ENCODE peak calls at places on chromosomes 13 and 19, in six cellular contexts. K is GM13977, G is fibroblast of lung, M is AG09309, X is A549, Y is retinal pigment epithelial cell. B is an unnamed sample.

GRCh38 chr19:55546822-55547614 is 1.7 kb upstream of the SBK3 start:
- DNase-seq in K (no peak), X (peak; percentile 76), Y (no peak), G (peak; percentile 89), M (peak; percentile 49), B (no peak)

GRCh38 chr19:4077800-4078683 is 11.3 kb upstream of the ZBTB7A start:
- DNase-seq in X (no peak), G (no peak), K (peak; percentile 78), Y (no peak), M (no peak), B (peak; percentile 66)

GRCh38 chr19:7685546-7686445 is 5.2 kb downstream of the TRAPPC5 start:
- DNase-seq in G (no peak), K (no peak), Y (no peak), M (no peak), X (no peak), B (no peak)

GRCh38 chr19:48873476-48874308 is 1.5 kb downstream of the PPP1R15A start:
- DNase-seq in M (no peak), K (no peak), X (peak; percentile 51), G (no peak), Y (no peak), B (no peak)

GRCh38 chr13:28471408-28471807 is 23.5 kb downstream of the FLT1 start:
- DNase-seq in Y (no peak), M (no peak), K (no peak), X (no peak), G (no peak), B (no peak)

GRCh38 chr13:42602910-42603309 is 29.0 kb downstream of the TNFSF11 start:
- DNase-seq in K (peak; percentile 26), Y (no peak), M (no peak), G (peak; percentile 3), X (no peak), B (peak; percentile 22)

GRCh38 chr13:68168448-68168847 is 938.3 kb upstream of the PCDH9 start:
- DNase-seq in K (no peak), X (no peak), Y (peak; percentile 2), G (peak; percentile 39), M (no peak), B (no peak)

GRCh38 chr19:17681505-17682125 is 6.5 kb downstream of the UNC13A start:
- DNase-seq in M (peak; percentile 10), Y (peak; percentile 21), G (peak; percentile 43), X (no peak), K (peak; percentile 70), B (peak; percentile 30)

GRCh38 chr19:16778796-16779411 is 50.3 kb upstream of the SIN3B start:
- DNase-seq in G (peak; percentile 32), K (peak; percentile 69), X (peak; percentile 81), Y (no peak), M (no peak), B (no peak)

GRCh38 chr13:33441015-33441414 is 155.5 kb upstream of the STARD13 start:
- DNase-seq in Y (no peak), G (peak; percentile 43), M (no peak), X (peak; percentile 37), K (no peak), B (no peak)
- TF ChIP-seq CTCF in Y (peak; percentile 41), G (peak; percentile 22), M (peak; percentile 34), X (peak; percentile 18), K (no peak), B (no peak)

GRCh38 chr19:1811472-1811894 is 593 bp downstream of the ATP8B3 start:
- DNase-seq in G (peak; percentile 61), Y (no peak), M (no peak), X (peak; percentile 81), K (no peak), B (no peak)

GRCh38 chr19:1811942-1812425 is at the start of gene ATP8B3:
- DNase-seq in M (no peak), X (no peak), Y (no peak), K (peak; percentile 100), G (no peak), B (no peak)

GRCh38 chr19:1813837-1814217 is 1.8 kb upstream of the ATP8B3 start:
- DNase-seq in M (no peak), G (no peak), X (no peak), Y (no peak), K (no peak), B (no peak)

GRCh38 chr19:1813197-1813836 is 1.2 kb upstream of the ATP8B3 start:
- DNase-seq in K (no peak), G (no peak), M (no peak), Y (no peak), X (no peak), B (no peak)

GRCh38 chr19:1812426-1813196 is 535 bp upstream of the ATP8B3 start:
- DNase-seq in M (peak; percentile 33), X (peak; percentile 97), K (peak; percentile 97), Y (peak; percentile 80), G (peak; percentile 91), B (peak; percentile 91)
- TF ChIP-seq CTCF in M (peak; percentile 60), X (peak; percentile 63), K (peak; percentile 83), Y (peak; percentile 78), G (peak; percentile 60), B (peak; percentile 79)

GRCh38 chr19:32570081-32570785 is 10.8 kb upstream of the PDCD5 start:
- DNase-seq in Y (no peak), X (peak; percentile 85), K (peak; percentile 57), G (peak; percentile 25), M (peak; percentile 13), B (no peak)
- TF ChIP-seq CTCF in Y (peak; percentile 88), X (peak; percentile 99), K (peak; percentile 79), G (peak; percentile 80), M (peak; percentile 83), B (peak; percentile 74)

GRCh38 chr13:24625324-24625723 is 54.9 kb upstream of the ATP12A start:
- DNase-seq in K (peak; percentile 69), X (no peak), Y (no peak), G (no peak), M (no peak), B (peak; percentile 41)

GRCh38 chr13:24626449-24626848 is 53.8 kb upstream of the ATP12A start:
- DNase-seq in Y (no peak), G (no peak), X (no peak), M (no peak), K (peak; percentile 30), B (no peak)

GRCh38 chr13:24625870-24626419 is 54.3 kb upstream of the ATP12A start:
- DNase-seq in G (no peak), M (no peak), K (peak; percentile 63), Y (no peak), X (no peak), B (no peak)

GRCh38 chr13:24627864-24628418 is 52.3 kb upstream of the ATP12A start:
- DNase-seq in Y (no peak), M (no peak), G (no peak), X (no peak), K (no peak), B (no peak)

DNA sequence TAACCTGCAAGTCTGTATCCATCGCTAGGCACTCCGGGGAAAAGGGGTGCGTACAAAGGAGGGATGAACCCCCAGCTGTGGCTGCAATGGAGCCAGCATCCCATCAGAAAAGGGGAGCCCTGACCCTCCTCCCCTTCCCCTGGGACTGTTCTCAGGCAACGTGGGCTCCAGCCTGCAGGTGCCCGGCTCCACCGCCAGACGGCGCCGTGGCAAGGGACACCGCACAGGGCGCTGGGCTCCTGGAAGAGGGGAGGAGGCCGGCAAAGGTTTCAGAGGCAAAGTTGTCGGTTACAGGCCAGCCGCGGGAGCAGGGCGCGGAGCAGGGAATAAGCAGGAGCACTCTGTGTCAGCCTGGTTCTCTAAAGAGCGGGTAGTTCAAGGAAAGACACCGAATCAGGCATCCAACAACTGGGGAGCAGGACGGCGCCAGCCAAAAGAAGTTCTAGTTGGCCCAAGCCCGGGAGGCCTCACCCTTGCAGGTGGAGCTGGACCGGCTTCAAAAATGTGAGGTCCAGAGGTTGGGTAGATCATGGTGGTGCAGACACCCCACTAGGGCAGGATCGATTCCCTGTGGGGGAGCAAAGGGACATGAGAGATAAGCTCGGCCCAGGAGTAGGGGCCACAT is 53.0 kb upstream of the ATP12A start:
- DNase-seq in Y (no peak), X (peak; percentile 10), K (no peak), G (no peak), M (no peak), B (no peak)
- TF ChIP-seq CTCF in Y (peak; percentile 99), X (peak; percentile 32), K (peak; percentile 38), G (peak; percentile 55), M (peak; percentile 91), B (no peak)

GRCh38 chr13:81379183-81379582 is 1038.3 kb upstream of the SPRY2 start:
- DNase-seq in G (no peak), K (no peak), M (no peak), Y (no peak), X (no peak), B (no peak)
- TF ChIP-seq CTCF in G (no peak), K (no peak), M (no peak), Y (peak; percentile 8), X (no peak), B (no peak)

GRCh38 chr13:48158915-48159314 is 64.0 kb upstream of the MED4 start:
- DNase-seq in M (no peak), K (no peak), X (no peak), Y (no peak), G (no peak), B (no peak)

GRCh38 chr13:48161530-48162179 is 66.8 kb upstream of the MED4 start:
- DNase-seq in Y (no peak), G (no peak), X (no peak), M (no peak), K (no peak), B (no peak)

GRCh38 chr13:48158290-48158689 is 63.4 kb upstream of the MED4 start:
- DNase-seq in M (no peak), Y (no peak), G (no peak), K (no peak), X (no peak), B (no peak)

GRCh38 chr13:48160879-48161278 is 66.0 kb upstream of the MED4 start:
- DNase-seq in X (peak; percentile 13), Y (no peak), M (peak; percentile 8), K (no peak), G (peak; percentile 55), B (no peak)

DNA sequence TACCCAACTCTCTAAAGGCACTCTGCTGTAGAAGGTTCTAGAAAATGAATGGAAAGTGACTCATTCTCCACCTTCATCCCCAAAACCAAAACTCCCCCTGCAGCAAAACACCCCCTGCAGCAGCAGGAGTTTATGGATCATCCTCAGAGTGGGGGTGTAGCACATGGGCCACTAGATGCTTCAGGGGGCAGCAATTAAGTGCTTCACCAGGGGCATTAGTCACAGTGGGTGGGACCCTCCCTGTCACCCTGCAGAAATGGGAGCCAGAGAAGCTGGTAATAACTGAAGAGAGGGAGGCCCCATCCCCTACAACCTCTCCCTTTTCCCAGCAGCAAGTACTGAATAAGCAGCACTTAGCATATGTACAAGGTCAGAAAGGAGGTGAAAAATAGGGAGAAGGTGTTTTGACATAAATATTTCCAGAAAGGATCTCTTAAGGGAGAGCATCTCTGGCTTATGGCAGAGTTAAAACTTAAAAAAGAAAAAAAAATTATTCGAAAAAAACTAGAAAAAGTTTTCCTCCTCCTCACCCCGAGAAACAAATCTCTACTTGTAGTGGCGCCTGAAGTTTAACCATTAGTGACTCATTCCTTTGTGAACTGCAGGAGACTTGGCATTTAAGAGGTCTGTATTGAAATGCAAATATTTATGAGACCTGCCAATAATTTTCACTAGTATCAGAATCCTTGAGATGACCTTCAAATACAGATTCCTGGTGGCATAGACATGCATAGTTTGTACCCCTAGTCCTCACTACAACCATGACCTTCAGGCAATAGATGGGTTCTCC is 64.7 kb upstream of the MED4 start:
- DNase-seq in M (no peak), X (no peak), G (peak; percentile 53), K (no peak), Y (no peak), B (no peak)
- TF ChIP-seq CTCF in M (no peak), X (no peak), G (no peak), K (no peak), Y (no peak), B (no peak)